ENCODE peak calls at places on chromosomes 4 and X, in five cellular contexts. D is IMR-90, S is cardiac muscle cell, X is fibroblast of villous mesenchyme, Q is astrocyte of the spinal cord. E is an unnamed sample.

GRCh38 chr4:7938513-7939376 is 916 bp downstream of the AFAP1 start:
- DNase-seq in X (peak), Q (peak), S (peak), D (peak), E (no peak)

GRCh38 chr4:76308548-76308947 is 2.0 kb downstream of the STBD1 start:
- DNase-seq in D (no peak), Q (no peak), X (no peak), S (peak), E (no peak)

GRCh38 chr4:243407-243806 is 61.9 kb downstream of the ZNF732 start:
- DNase-seq in D (no peak), S (no peak), Q (no peak), X (no peak), E (no peak)

GRCh38 chr4:56692576-56692975 is 11.5 kb upstream of the HOPX start:
- DNase-seq in X (no peak), S (no peak), Q (no peak), D (no peak), E (no peak)

GRCh38 chrX:39955621-39956020 is 142.1 kb downstream of the BCOR start:
- DNase-seq in Q (no peak), D (no peak), S (no peak), X (no peak), E (no peak)

GRCh38 chr4:186037692-186038658 is 31.0 kb upstream of the TLR3 start:
- DNase-seq in X (peak), Q (peak), D (peak), S (peak), E (peak)

GRCh38 chr4:4592414-4592813 is 50.6 kb upstream of the STX18 start:
- DNase-seq in Q (no peak), D (no peak), X (no peak), S (no peak), E (no peak)

GRCh38 chrX:46444011-46444410 is 101.2 kb downstream of the ZNF674 start:
- DNase-seq in X (peak), Q (peak), S (peak), D (peak), E (peak)

GRCh38 chrX:103098488-103098887 is 5.5 kb upstream of the NXF3 start:
- DNase-seq in Q (no peak), X (no peak), D (no peak), S (no peak), E (no peak)

GRCh38 chrX:8272846-8273245 is 101.8 kb upstream of the VCX2 start:
- DNase-seq in D (no peak), Q (no peak), S (peak), X (peak), E (no peak)

GRCh38 chrX:143296521-143296920 is 220.8 kb downstream of the SPANXN3 start:
- DNase-seq in D (no peak), Q (no peak), S (no peak), X (no peak), E (no peak)

GRCh38 chrX:72349190-72349589 is 43.5 kb upstream of the CITED1 start:
- DNase-seq in S (no peak), Q (no peak), D (no peak), X (no peak), E (no peak)

GRCh38 chr4:10275696-10276095 is 159.1 kb upstream of the WDR1 start:
- DNase-seq in X (no peak), S (no peak), D (no peak), Q (no peak), E (no peak)

GRCh38 chr4:128819082-128819742 is 9.7 kb downstream of the JADE1 start:
- DNase-seq in D (peak), Q (no peak), S (no peak), X (no peak), E (no peak)

GRCh38 chr4:75547647-75548387 is 8.0 kb upstream of the ODAPH start:
- DNase-seq in S (peak), X (peak), Q (no peak), D (peak), E (no peak)

GRCh38 chr4:79949186-79949585 is 123.8 kb downstream of the ANTXR2 start:
- DNase-seq in S (no peak), Q (no peak), D (no peak), X (no peak), E (no peak)

GRCh38 chr4:15158410-15159091 is 156.3 kb downstream of the CPEB2 start:
- DNase-seq in D (no peak), S (no peak), Q (no peak), X (no peak), E (no peak)

GRCh38 chrX:141928432-141928831 is 24.7 kb downstream of the MAGEC1 start:
- DNase-seq in X (no peak), D (no peak), Q (no peak), S (no peak), E (no peak)

GRCh38 chrX:130778773-130779172 is 124.2 kb downstream of the ENOX2 start:
- DNase-seq in D (peak), S (no peak), Q (no peak), X (no peak), E (peak)

GRCh38 chrX:17390325-17390992 is 15.5 kb downstream of the NHS start:
- DNase-seq in D (peak), Q (no peak), X (peak), S (no peak), E (no peak)

DNA sequence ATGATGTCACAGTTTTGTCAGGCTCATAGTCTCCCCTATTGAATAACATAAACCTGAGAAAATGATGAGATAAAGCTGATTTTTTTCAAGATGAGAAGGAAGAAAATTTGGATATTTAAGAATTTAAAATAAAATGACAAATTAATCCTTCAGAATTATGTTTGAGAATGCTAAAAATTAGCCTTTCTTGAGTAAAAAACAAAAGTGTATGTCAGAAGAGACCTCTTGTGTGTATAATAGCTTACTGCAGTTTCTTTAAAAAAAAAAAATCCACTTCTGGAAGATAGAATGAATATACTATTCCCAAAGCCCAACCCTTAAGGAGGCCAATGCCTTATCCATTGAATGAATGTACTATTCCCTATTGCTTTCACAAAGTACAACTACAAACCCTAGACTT is 281.7 kb downstream of the RAPGEF2 start:
- DNase-seq in D (no peak), Q (peak), X (no peak), S (no peak), E (no peak)
- TF ChIP-seq CTCF in D (peak), Q (peak), X (peak), S (peak), E (peak)

DNA sequence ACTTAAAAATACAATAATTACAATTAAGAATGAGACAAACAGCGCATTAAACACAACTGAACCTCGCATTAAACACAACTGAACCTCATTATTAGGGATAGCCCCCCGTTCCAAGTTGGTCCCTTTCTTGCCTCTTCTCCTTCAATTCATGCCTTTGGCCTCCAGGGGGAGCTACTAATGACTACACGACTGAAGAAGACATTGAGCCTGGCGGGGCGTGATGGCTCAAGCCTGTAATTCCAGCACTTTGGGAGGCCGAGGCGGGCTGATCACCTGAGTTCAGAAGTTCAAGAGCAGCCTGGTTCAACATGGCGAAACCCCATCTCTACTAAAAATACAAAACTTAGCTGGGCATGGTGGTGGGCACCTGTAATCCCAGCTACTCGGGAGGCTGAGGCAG is 56.4 kb upstream of the NWD2 start:
- DNase-seq in Q (no peak), D (no peak), X (no peak), S (no peak), E (no peak)
- TF ChIP-seq CTCF in Q (no peak), D (no peak), X (no peak), S (no peak), E (peak)

DNA sequence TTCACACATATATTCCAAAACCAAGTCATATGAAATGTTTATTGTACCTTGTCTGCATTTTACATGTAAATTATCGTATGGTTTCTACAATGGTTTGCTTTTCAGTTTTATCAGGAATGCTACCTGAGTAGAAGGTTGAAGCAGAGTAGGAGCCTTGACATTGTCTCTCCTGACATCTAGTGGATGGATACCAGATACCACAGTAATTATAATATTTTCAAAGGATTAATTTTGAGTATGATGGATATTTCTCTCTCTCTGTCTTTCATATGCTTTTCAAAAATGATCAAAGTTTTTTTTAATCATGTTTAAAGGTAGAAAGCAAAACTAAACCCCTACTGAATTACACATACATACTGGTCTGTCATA is 109.4 kb upstream of the KLHL13 start:
- DNase-seq in S (peak), Q (no peak), X (peak), D (no peak), E (no peak)
- TF ChIP-seq CTCF in S (peak), Q (peak), X (peak), D (peak), E (peak)

GRCh38 chrX:132954323-132954722 is 4.1 kb downstream of the HS6ST2 start:
- DNase-seq in X (no peak), S (no peak), Q (no peak), D (no peak), E (no peak)

GRCh38 chrX:132953358-132953757 is 5.1 kb downstream of the HS6ST2 start:
- DNase-seq in D (no peak), X (no peak), S (no peak), Q (no peak), E (no peak)

GRCh38 chrX:132948648-132949260 is 9.7 kb downstream of the HS6ST2 start:
- DNase-seq in S (no peak), D (no peak), Q (no peak), X (no peak), E (no peak)
- TF ChIP-seq CTCF in S (peak), D (no peak), Q (no peak), X (peak), E (peak)

E was measured in HFFc6.